ENCODE peak calls at places on chromosome 16, in eight cellular contexts. One of them, this sample, is unnamed.
A peak's percentile ranks its signal among the peaks of the same experiment; 100 is the strongest.

GRCh38 chr16:19645557-19645981 is 72.5 kb downstream of the KNOP1 start:
- DNase-seq in heart right ventricle: peak; percentile 77
- DNase-seq in CD8-positive, alpha-beta memory T cell: no peak
- DNase-seq in breast epithelium: no peak
- DNase-seq in fibroblast of lung: no peak
- DNase-seq in HCT116: no peak
- DNase-seq in H1: no peak
- DNase-seq in IMR-90: peak; percentile 2
- DNase-seq in this sample: no peak

GRCh38 chr16:65319621-65320231 is 197.9 kb upstream of the CDH11 start:
- DNase-seq in CD8-positive, alpha-beta memory T cell: no peak
- DNase-seq in breast epithelium: no peak
- DNase-seq in heart right ventricle: no peak
- DNase-seq in IMR-90: no peak
- DNase-seq in H1: no peak
- DNase-seq in HCT116: no peak
- DNase-seq in fibroblast of lung: no peak
- DNase-seq in this sample: no peak

GRCh38 chr16:54286330-54287017 is at the start of gene IRX3:
- DNase-seq in HCT116: peak; percentile 66
- DNase-seq in breast epithelium: peak; percentile 95
- DNase-seq in H1: peak; percentile 66
- DNase-seq in fibroblast of lung: peak; percentile 43
- DNase-seq in IMR-90: peak; percentile 4
- DNase-seq in CD8-positive, alpha-beta memory T cell: no peak
- DNase-seq in heart right ventricle: peak; percentile 92
- DNase-seq in this sample: peak; percentile 12

GRCh38 chr16:81994485-81994884 is 16.8 kb downstream of the SDR42E1 start:
- DNase-seq in breast epithelium: no peak
- DNase-seq in H1: no peak
- DNase-seq in fibroblast of lung: no peak
- DNase-seq in IMR-90: no peak
- DNase-seq in CD8-positive, alpha-beta memory T cell: no peak
- DNase-seq in heart right ventricle: no peak
- DNase-seq in HCT116: no peak
- DNase-seq in this sample: no peak

GRCh38 chr16:87832759-87833502 is 36.4 kb downstream of the SLC7A5 start:
- DNase-seq in HCT116: no peak
- DNase-seq in breast epithelium: no peak
- DNase-seq in IMR-90: no peak
- DNase-seq in CD8-positive, alpha-beta memory T cell: no peak
- DNase-seq in fibroblast of lung: no peak
- DNase-seq in H1: no peak
- DNase-seq in heart right ventricle: no peak
- DNase-seq in this sample: peak; percentile 46

GRCh38 chr16:84369938-84370627 is 1.7 kb downstream of the ATP2C2 start:
- DNase-seq in IMR-90: no peak
- DNase-seq in HCT116: no peak
- DNase-seq in heart right ventricle: no peak
- DNase-seq in H1: no peak
- DNase-seq in breast epithelium: no peak
- DNase-seq in fibroblast of lung: no peak
- DNase-seq in CD8-positive, alpha-beta memory T cell: no peak
- DNase-seq in this sample: no peak

GRCh38 chr16:81467072-81467471 is 22.5 kb downstream of the CMIP start:
- DNase-seq in fibroblast of lung: no peak
- DNase-seq in HCT116: no peak
- DNase-seq in IMR-90: no peak
- DNase-seq in breast epithelium: no peak
- DNase-seq in heart right ventricle: no peak
- DNase-seq in CD8-positive, alpha-beta memory T cell: no peak
- DNase-seq in H1: no peak
- DNase-seq in this sample: no peak

GRCh38 chr16:82665025-82665424 is 38.3 kb downstream of the CDH13 start:
- DNase-seq in CD8-positive, alpha-beta memory T cell: no peak
- DNase-seq in breast epithelium: no peak
- DNase-seq in HCT116: no peak
- DNase-seq in IMR-90: no peak
- DNase-seq in H1: no peak
- DNase-seq in fibroblast of lung: no peak
- DNase-seq in heart right ventricle: no peak
- DNase-seq in this sample: no peak

GRCh38 chr16:48194828-48195566 is 39.2 kb upstream of the ABCC12 start:
- DNase-seq in HCT116: no peak
- DNase-seq in breast epithelium: no peak
- DNase-seq in heart right ventricle: no peak
- DNase-seq in fibroblast of lung: peak; percentile 61
- DNase-seq in CD8-positive, alpha-beta memory T cell: no peak
- DNase-seq in IMR-90: peak; percentile 56
- DNase-seq in H1: no peak
- DNase-seq in this sample: no peak

GRCh38 chr16:48102083-48103008 is 53.4 kb downstream of the ABCC12 start:
- DNase-seq in breast epithelium: no peak
- DNase-seq in H1: no peak
- DNase-seq in IMR-90: no peak
- DNase-seq in HCT116: no peak
- DNase-seq in heart right ventricle: no peak
- DNase-seq in fibroblast of lung: no peak
- DNase-seq in CD8-positive, alpha-beta memory T cell: no peak
- DNase-seq in this sample: no peak

GRCh38 chr16:79658301-79659001 is 57.9 kb upstream of the MAF start:
- DNase-seq in HCT116: no peak
- DNase-seq in IMR-90: peak; percentile 35
- DNase-seq in breast epithelium: peak; percentile 79
- DNase-seq in H1: no peak
- DNase-seq in heart right ventricle: no peak
- DNase-seq in fibroblast of lung: peak; percentile 91
- DNase-seq in CD8-positive, alpha-beta memory T cell: no peak
- DNase-seq in this sample: no peak

GRCh38 chr16:24820522-24820921 is 25.2 kb upstream of the SLC5A11 start:
- DNase-seq in HCT116: no peak
- DNase-seq in CD8-positive, alpha-beta memory T cell: no peak
- DNase-seq in fibroblast of lung: no peak
- DNase-seq in IMR-90: peak; percentile 44
- DNase-seq in heart right ventricle: no peak
- DNase-seq in breast epithelium: no peak
- DNase-seq in H1: no peak
- DNase-seq in this sample: no peak

GRCh38 chr16:77660311-77660710 is 62.0 kb upstream of the NUDT7 start:
- DNase-seq in fibroblast of lung: peak; percentile 73
- DNase-seq in HCT116: peak; percentile 22
- DNase-seq in IMR-90: peak; percentile 52
- DNase-seq in heart right ventricle: no peak
- DNase-seq in CD8-positive, alpha-beta memory T cell: no peak
- DNase-seq in breast epithelium: no peak
- DNase-seq in H1: no peak
- DNase-seq in this sample: no peak

GRCh38 chr16:2514333-2515179 is 804 bp downstream of the ATP6V0C start:
- DNase-seq in breast epithelium: peak; percentile 64
- DNase-seq in HCT116: no peak
- DNase-seq in CD8-positive, alpha-beta memory T cell: no peak
- DNase-seq in H1: no peak
- DNase-seq in IMR-90: no peak
- DNase-seq in fibroblast of lung: no peak
- DNase-seq in heart right ventricle: peak; percentile 9
- DNase-seq in this sample: no peak

GRCh38 chr16:71344315-71344905 is 14.1 kb upstream of the CALB2 start:
- DNase-seq in CD8-positive, alpha-beta memory T cell: no peak
- DNase-seq in IMR-90: no peak
- DNase-seq in H1: no peak
- DNase-seq in heart right ventricle: no peak
- DNase-seq in breast epithelium: no peak
- DNase-seq in fibroblast of lung: no peak
- DNase-seq in HCT116: no peak
- DNase-seq in this sample: no peak

GRCh38 chr16:68506331-68507053 is 32.6 kb upstream of the ZFP90 start:
- DNase-seq in heart right ventricle: no peak
- DNase-seq in H1: no peak
- DNase-seq in breast epithelium: no peak
- DNase-seq in HCT116: no peak
- DNase-seq in CD8-positive, alpha-beta memory T cell: no peak
- DNase-seq in IMR-90: peak; percentile 8
- DNase-seq in fibroblast of lung: no peak
- DNase-seq in this sample: no peak

GRCh38 chr16:17793354-17793753 is 322.6 kb upstream of the XYLT1 start:
- DNase-seq in H1: no peak
- DNase-seq in IMR-90: no peak
- DNase-seq in heart right ventricle: no peak
- DNase-seq in CD8-positive, alpha-beta memory T cell: no peak
- DNase-seq in fibroblast of lung: no peak
- DNase-seq in HCT116: no peak
- DNase-seq in breast epithelium: no peak
- DNase-seq in this sample: no peak

GRCh38 chr16:24983521-24983920 is 31.6 kb downstream of the ARHGAP17 start:
- DNase-seq in breast epithelium: no peak
- DNase-seq in HCT116: no peak
- DNase-seq in CD8-positive, alpha-beta memory T cell: no peak
- DNase-seq in fibroblast of lung: no peak
- DNase-seq in H1: no peak
- DNase-seq in heart right ventricle: peak; percentile 29
- DNase-seq in IMR-90: no peak
- DNase-seq in this sample: no peak

GRCh38 chr16:89837014-89837546 is 8.8 kb downstream of the SPIRE2 start:
- DNase-seq in IMR-90: no peak
- DNase-seq in breast epithelium: no peak
- DNase-seq in HCT116: no peak
- DNase-seq in heart right ventricle: no peak
- DNase-seq in CD8-positive, alpha-beta memory T cell: no peak
- DNase-seq in H1: no peak
- DNase-seq in fibroblast of lung: no peak
- DNase-seq in this sample: no peak
- H3K27ac ChIP-seq in IMR-90: no peak overlapping the region
- H3K27ac ChIP-seq in breast epithelium: peak overlapping the region; percentile 68
- H3K27ac ChIP-seq in HCT116: no peak overlapping the region
- H3K27ac ChIP-seq in heart right ventricle: no peak overlapping the region
- H3K27ac ChIP-seq in CD8-positive, alpha-beta memory T cell: no peak overlapping the region
- H3K27ac ChIP-seq in H1: no peak overlapping the region
- H3K27ac ChIP-seq in fibroblast of lung: no peak overlapping the region
- H3K27ac ChIP-seq in this sample: no peak overlapping the region

GRCh38 chr16:27314161-27314723 is 468 bp downstream of the IL4R start:
- DNase-seq in CD8-positive, alpha-beta memory T cell: peak; percentile 58
- DNase-seq in H1: no peak
- DNase-seq in heart right ventricle: peak; percentile 75
- DNase-seq in HCT116: peak; percentile 42
- DNase-seq in breast epithelium: peak; percentile 66
- DNase-seq in fibroblast of lung: peak; percentile 93
- DNase-seq in IMR-90: peak; percentile 97
- DNase-seq in this sample: no peak
- H3K27ac ChIP-seq in CD8-positive, alpha-beta memory T cell: peak overlapping the region; percentile 89
- H3K27ac ChIP-seq in H1: no peak overlapping the region
- H3K27ac ChIP-seq in heart right ventricle: peak overlapping the region; percentile 95
- H3K27ac ChIP-seq in HCT116: peak overlapping the region; percentile 82
- H3K27ac ChIP-seq in breast epithelium: peak overlapping the region; percentile 97
- H3K27ac ChIP-seq in fibroblast of lung: peak overlapping the region; percentile 93
- H3K27ac ChIP-seq in IMR-90: peak overlapping the region; percentile 95
- H3K27ac ChIP-seq in this sample: peak overlapping the region; percentile 77

GRCh38 chr16:11671271-11671670 is 3.0 kb downstream of the SNN start:
- DNase-seq in IMR-90: no peak
- DNase-seq in H1: no peak
- DNase-seq in breast epithelium: no peak
- DNase-seq in heart right ventricle: no peak
- DNase-seq in HCT116: no peak
- DNase-seq in CD8-positive, alpha-beta memory T cell: no peak
- DNase-seq in fibroblast of lung: no peak
- DNase-seq in this sample: no peak

GRCh38 chr16:11673091-11674000 is 5.1 kb downstream of the SNN start:
- DNase-seq in H1: no peak
- DNase-seq in HCT116: no peak
- DNase-seq in breast epithelium: no peak
- DNase-seq in CD8-positive, alpha-beta memory T cell: no peak
- DNase-seq in IMR-90: no peak
- DNase-seq in heart right ventricle: no peak
- DNase-seq in fibroblast of lung: no peak
- DNase-seq in this sample: no peak

GRCh38 chr16:11672206-11673090 is 4.2 kb downstream of the SNN start:
- DNase-seq in HCT116: no peak
- DNase-seq in fibroblast of lung: no peak
- DNase-seq in CD8-positive, alpha-beta memory T cell: peak; percentile 30
- DNase-seq in H1: no peak
- DNase-seq in IMR-90: no peak
- DNase-seq in breast epithelium: no peak
- DNase-seq in heart right ventricle: peak; percentile 53
- DNase-seq in this sample: no peak

GRCh38 chr16:11670171-11671131 is 2.2 kb downstream of the SNN start:
- DNase-seq in heart right ventricle: no peak
- DNase-seq in CD8-positive, alpha-beta memory T cell: peak; percentile 27
- DNase-seq in fibroblast of lung: no peak
- DNase-seq in HCT116: no peak
- DNase-seq in IMR-90: no peak
- DNase-seq in H1: no peak
- DNase-seq in breast epithelium: peak; percentile 56
- DNase-seq in this sample: no peak

GRCh38 chr16:11671676-11672075 is 3.4 kb downstream of the SNN start:
- DNase-seq in H1: no peak
- DNase-seq in heart right ventricle: no peak
- DNase-seq in HCT116: no peak
- DNase-seq in IMR-90: no peak
- DNase-seq in breast epithelium: no peak
- DNase-seq in CD8-positive, alpha-beta memory T cell: no peak
- DNase-seq in fibroblast of lung: no peak
- DNase-seq in this sample: no peak
- H3K27ac ChIP-seq in H1: no peak overlapping the region
- H3K27ac ChIP-seq in heart right ventricle: peak overlapping the region; percentile 88
- H3K27ac ChIP-seq in HCT116: no peak overlapping the region
- H3K27ac ChIP-seq in IMR-90: no peak overlapping the region
- H3K27ac ChIP-seq in breast epithelium: no peak overlapping the region
- H3K27ac ChIP-seq in CD8-positive, alpha-beta memory T cell: no peak overlapping the region
- H3K27ac ChIP-seq in fibroblast of lung: no peak overlapping the region
- H3K27ac ChIP-seq in this sample: no peak overlapping the region

GRCh38 chr16:69893086-69893485 is 58.0 kb upstream of the CLEC18A start:
- DNase-seq in CD8-positive, alpha-beta memory T cell: no peak
- DNase-seq in H1: no peak
- DNase-seq in heart right ventricle: no peak
- DNase-seq in IMR-90: no peak
- DNase-seq in HCT116: no peak
- DNase-seq in breast epithelium: no peak
- DNase-seq in fibroblast of lung: no peak
- DNase-seq in this sample: peak; percentile 20

GRCh38 chr16:69892378-69892777 is 58.8 kb upstream of the CLEC18A start:
- DNase-seq in IMR-90: no peak
- DNase-seq in breast epithelium: no peak
- DNase-seq in CD8-positive, alpha-beta memory T cell: no peak
- DNase-seq in fibroblast of lung: no peak
- DNase-seq in heart right ventricle: no peak
- DNase-seq in HCT116: no peak
- DNase-seq in H1: no peak
- DNase-seq in this sample: no peak

GRCh38 chr16:69889295-69889964 is 61.7 kb upstream of the CLEC18A start:
- DNase-seq in H1: no peak
- DNase-seq in CD8-positive, alpha-beta memory T cell: no peak
- DNase-seq in HCT116: no peak
- DNase-seq in heart right ventricle: no peak
- DNase-seq in IMR-90: no peak
- DNase-seq in fibroblast of lung: no peak
- DNase-seq in breast epithelium: no peak
- DNase-seq in this sample: no peak

GRCh38 chr16:69890114-69890890 is 60.8 kb upstream of the CLEC18A start:
- DNase-seq in IMR-90: peak; percentile 42
- DNase-seq in heart right ventricle: peak; percentile 71
- DNase-seq in CD8-positive, alpha-beta memory T cell: no peak
- DNase-seq in breast epithelium: peak; percentile 76
- DNase-seq in H1: no peak
- DNase-seq in HCT116: no peak
- DNase-seq in fibroblast of lung: peak; percentile 68
- DNase-seq in this sample: peak; percentile 87

GRCh38 chr16:69890891-69891282 is 60.2 kb upstream of the CLEC18A start:
- DNase-seq in IMR-90: no peak
- DNase-seq in heart right ventricle: no peak
- DNase-seq in fibroblast of lung: no peak
- DNase-seq in HCT116: no peak
- DNase-seq in CD8-positive, alpha-beta memory T cell: no peak
- DNase-seq in breast epithelium: no peak
- DNase-seq in H1: no peak
- DNase-seq in this sample: no peak
- H3K27ac ChIP-seq in IMR-90: peak overlapping the region; percentile 2
- H3K27ac ChIP-seq in heart right ventricle: peak overlapping the region; percentile 91
- H3K27ac ChIP-seq in fibroblast of lung: peak overlapping the region; percentile 37
- H3K27ac ChIP-seq in HCT116: no peak overlapping the region
- H3K27ac ChIP-seq in CD8-positive, alpha-beta memory T cell: no peak overlapping the region
- H3K27ac ChIP-seq in breast epithelium: peak overlapping the region; percentile 85
- H3K27ac ChIP-seq in H1: peak overlapping the region; percentile 27
- H3K27ac ChIP-seq in this sample: peak overlapping the region; percentile 93